ENCODE peak calls at places on chromosome 14, in nine cellular contexts. E is suprapubic skin; M is naive thymus-derived CD4-positive, alpha-beta T cell; G is EL; Z is stimulated activated naive B cell treated with anti-CD40 and anti-IgM and Interleukin-4, amounts not matched to agents 10 μg/mL and 1 μg/mL and 100 μg/mL, for 72 hours; A is COR-L47; Y is activated T-cell treated with anti-CD3 and anti-CD28 coated beads for 24 hours; F is tibial nerve; L is left cardiac atrium. T is an unnamed sample.

GRCh38 chr14:80388980-80389711 is 177.8 kb upstream of the DIO2 start:
- DNase-seq in E (no peak), M (no peak), G (peak), Z (no peak), A (no peak), Y (no peak), F (no peak), L (no peak), T (no peak)

GRCh38 chr14:44149597-44149996 is 357.5 kb downstream of the FSCB start:
- DNase-seq in E (no peak), M (no peak), G (no peak), Z (no peak), A (peak), Y (no peak), F (no peak), L (no peak), T (no peak)

GRCh38 chr14:90239139-90239538 is 17.2 kb upstream of the PSMC1 start:
- DNase-seq in E (no peak), M (no peak), G (peak), Z (no peak), A (no peak), Y (no peak), F (no peak), L (no peak), T (no peak)

GRCh38 chr14:103735815-103736545 is 20.4 kb downstream of the ZFYVE21 start:
- DNase-seq in E (peak), M (no peak), G (no peak), Z (no peak), A (no peak), Y (no peak), F (no peak), L (no peak), T (no peak)

GRCh38 chr14:92040431-92041040 is 677 bp upstream of the TRIP11 start:
- DNase-seq in E (no peak), M (no peak), G (peak), Z (no peak), A (peak), Y (peak), F (no peak), L (no peak), T (peak)

GRCh38 chr14:53327716-53328115 is 174.6 kb upstream of the DDHD1 start:
- DNase-seq in E (no peak), M (no peak), G (peak), Z (no peak), A (no peak), Y (no peak), F (no peak), L (no peak), T (no peak)

GRCh38 chr14:63896278-63896720 is 43.5 kb downstream of the SYNE2 start:
- DNase-seq in E (no peak), M (no peak), G (peak), Z (no peak), A (peak), Y (no peak), F (peak), L (peak), T (peak)

GRCh38 chr14:36511981-36512584 is 7.9 kb downstream of the NKX2-1 start:
- DNase-seq in E (no peak), M (no peak), G (no peak), Z (no peak), A (no peak), Y (no peak), F (no peak), L (no peak), T (no peak)

GRCh38 chr14:76812093-76812421 is 625 bp downstream of the ANGEL1 start:
- DNase-seq in E (no peak), M (no peak), G (peak), Z (no peak), A (no peak), Y (peak), F (no peak), L (no peak), T (no peak)

GRCh38 chr14:100065161-100065871 is at the start of gene EVL:
- DNase-seq in E (no peak), M (peak), G (no peak), Z (peak), A (no peak), Y (peak), F (no peak), L (peak), T (peak)

GRCh38 chr14:100413699-100414098 is 90.6 kb downstream of the SLC25A47 start:
- DNase-seq in E (no peak), M (no peak), G (no peak), Z (no peak), A (no peak), Y (no peak), F (no peak), L (no peak), T (no peak)

GRCh38 chr14:74655597-74656389 is 43.8 kb upstream of the LTBP2 start:
- DNase-seq in E (no peak), M (no peak), G (peak), Z (no peak), A (no peak), Y (no peak), F (no peak), L (no peak), T (no peak)

GRCh38 chr14:104665663-104666522 is 23.5 kb upstream of the INF2 start:
- DNase-seq in E (no peak), M (peak), G (no peak), Z (no peak), A (no peak), Y (no peak), F (peak), L (no peak), T (no peak)

GRCh38 chr14:103697601-103698379 is 17.5 kb downstream of the XRCC3 start:
- DNase-seq in E (no peak), M (no peak), G (no peak), Z (no peak), A (no peak), Y (no peak), F (no peak), L (peak), T (no peak)

GRCh38 chr14:64950889-64951288 is 8.3 kb upstream of the GPX2 start:
- DNase-seq in E (peak), M (no peak), G (no peak), Z (no peak), A (no peak), Y (no peak), F (no peak), L (peak), T (no peak)

GRCh38 chr14:86798330-86798729 is 1194.7 kb downstream of the GALC start:
- DNase-seq in E (no peak), M (no peak), G (no peak), Z (no peak), A (no peak), Y (no peak), F (no peak), L (no peak), T (no peak)

T was measured in mucosa of gallbladder.